ENCODE peak calls at places on chromosomes 3 and 15, in five cellular contexts. Y is fibroblast of pulmonary artery, R is thoracic aorta, X is Peyer's patch, S is heart right ventricle. V is an unnamed sample.

GRCh38 chr3:11910971-11911531 is 64.4 kb upstream of the TAMM41 start:
- DNase-seq in Y (no peak), R (no peak), X (no peak), S (no peak), V (no peak)

GRCh38 chr3:22835041-22835440 is 368.1 kb upstream of the UBE2E2 start:
- DNase-seq in Y (peak; percentile 1), R (no peak), X (no peak), S (no peak), V (no peak)

GRCh38 chr3:125110016-125110875 is 54.4 kb upstream of the HEG1 start:
- DNase-seq in Y (peak; percentile 83), R (no peak), X (no peak), S (no peak), V (peak; percentile 90)

GRCh38 chr3:4376499-4376898 is 73.3 kb downstream of the SETMAR start:
- DNase-seq in Y (peak; percentile 19), R (no peak), X (no peak), S (no peak), V (peak; percentile 10)

GRCh38 chr3:187943677-187944390 is 198.6 kb upstream of the BCL6 start:
- DNase-seq in Y (peak; percentile 17), R (no peak), X (no peak), S (no peak), V (no peak)

GRCh38 chr3:32575451-32575850 is 4.8 kb upstream of the DYNC1LI1 start:
- DNase-seq in Y (peak; percentile 22), R (no peak), X (no peak), S (no peak), V (no peak)

GRCh38 chr3:115470254-115470653 is 153.1 kb upstream of the GAP43 start:
- DNase-seq in Y (no peak), R (no peak), X (no peak), S (no peak), V (no peak)

GRCh38 chr3:143170676-143171075 is 51.1 kb downstream of the CHST2 start:
- DNase-seq in Y (peak; percentile 44), R (no peak), X (no peak), S (no peak), V (no peak)

GRCh38 chr3:106193876-106194275 is 325.1 kb upstream of the CBLB start:
- DNase-seq in Y (no peak), R (no peak), X (no peak), S (no peak), V (no peak)

GRCh38 chr3:48927928-48928327 is 9.3 kb downstream of the ARIH2 start:
- DNase-seq in Y (peak; percentile 45), R (no peak), X (no peak), S (no peak), V (no peak)
- H3K4me3 ChIP-seq in Y (no peak overlapping the region), R (no peak overlapping the region), X (no peak overlapping the region), S (peak overlapping the region; percentile 25), V (no peak overlapping the region)

GRCh38 chr3:45992133-45992729 is 3.4 kb downstream of the FYCO1 start:
- DNase-seq in Y (no peak), R (no peak), X (no peak), S (no peak), V (no peak)
- H3K4me3 ChIP-seq in Y (no peak overlapping the region), R (peak overlapping the region; percentile 9), X (no peak overlapping the region), S (no peak overlapping the region), V (no peak overlapping the region)

GRCh38 chr3:79012530-79012913 is 755.3 kb downstream of the ROBO1 start:
- DNase-seq in Y (no peak), R (no peak), X (no peak), S (no peak), V (no peak)

GRCh38 chr3:79016587-79017380 is 751.0 kb downstream of the ROBO1 start:
- DNase-seq in Y (peak; percentile 29), R (no peak), X (no peak), S (no peak), V (no peak)

GRCh38 chr3:79018671-79019136 is 749.1 kb downstream of the ROBO1 start:
- DNase-seq in Y (peak; percentile 70), R (no peak), X (peak; percentile 72), S (peak; percentile 44), V (peak; percentile 67)

GRCh38 chr3:79012946-79013362 is 754.8 kb downstream of the ROBO1 start:
- DNase-seq in Y (no peak), R (no peak), X (no peak), S (no peak), V (no peak)

DNA sequence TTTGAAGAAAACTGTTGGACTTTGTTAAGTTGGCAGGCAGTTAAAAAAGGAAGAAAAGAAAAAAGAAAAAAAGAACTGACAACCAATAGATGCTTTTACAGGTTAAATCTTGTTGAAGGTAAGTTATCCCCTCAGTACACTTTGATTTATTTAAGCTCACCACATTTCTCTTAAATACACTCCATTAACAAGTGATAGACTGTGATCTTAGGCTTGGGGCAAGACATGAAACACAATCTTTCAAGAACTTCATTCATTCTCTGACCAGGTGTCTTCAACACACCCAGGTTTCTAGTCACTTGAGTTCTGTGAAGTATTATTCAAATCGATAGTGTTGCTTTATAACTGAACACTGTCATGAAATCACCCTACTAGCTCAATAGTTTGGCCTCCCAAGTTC is 751.9 kb downstream of the ROBO1 start:
- DNase-seq in Y (no peak), R (no peak), X (no peak), S (no peak), V (no peak)
- H3K4me3 ChIP-seq in Y (peak overlapping the region; percentile 68), R (no peak overlapping the region), X (no peak overlapping the region), S (peak overlapping the region; percentile 75), V (peak overlapping the region; percentile 33)

GRCh38 chr15:38072007-38072506 is 137.6 kb downstream of the TMCO5A start:
- DNase-seq in Y (no peak), R (no peak), X (no peak), S (no peak), V (no peak)
- H3K4me3 ChIP-seq in Y (peak overlapping the region; percentile 49), R (peak overlapping the region; percentile 76), X (peak overlapping the region; percentile 59), S (peak overlapping the region; percentile 63), V (peak overlapping the region; percentile 44)

DNA sequence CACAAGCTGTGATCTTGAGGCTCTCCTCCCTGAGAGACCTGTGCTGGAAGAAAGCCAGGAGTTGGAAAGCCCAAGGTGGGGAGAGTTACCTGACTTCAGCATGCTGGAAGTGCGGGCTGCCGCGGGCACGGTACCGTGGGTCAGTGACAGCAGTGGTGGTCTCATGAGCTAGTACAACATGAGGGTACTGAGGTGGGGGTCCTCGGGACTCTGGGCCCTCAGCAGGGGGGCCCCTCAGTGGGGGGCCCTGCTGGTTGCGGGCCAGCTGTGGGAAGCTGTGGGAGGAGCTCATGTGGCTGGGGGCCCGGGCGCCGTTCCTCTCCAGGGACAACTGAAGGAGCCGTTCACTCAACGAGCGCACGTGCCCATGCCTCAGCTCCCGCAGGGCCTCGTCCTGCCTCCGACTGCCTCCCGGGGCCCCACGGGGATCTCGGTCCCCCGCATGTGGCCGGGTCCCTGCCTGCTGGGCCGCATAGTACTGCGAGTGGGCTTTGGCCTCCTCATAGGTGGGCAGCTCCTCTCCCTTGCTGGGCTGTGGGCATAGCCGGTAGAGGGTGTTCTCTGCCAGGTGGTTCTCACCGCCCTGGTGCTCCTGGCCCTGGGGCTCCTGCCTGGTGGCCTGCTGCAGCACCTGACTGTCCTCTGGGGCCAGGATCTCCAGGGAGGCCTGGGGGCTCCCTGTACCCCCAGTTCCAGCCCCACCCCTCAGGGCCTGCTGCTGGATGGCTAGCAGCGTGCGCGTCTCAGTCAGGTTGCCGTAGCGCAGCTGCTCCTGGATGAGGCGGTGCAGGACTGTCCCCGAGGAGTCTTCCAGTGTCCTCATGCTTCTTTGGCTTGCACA is 3.4 kb downstream of the AMOTL2 start:
- DNase-seq in Y (no peak), R (no peak), X (no peak), S (no peak), V (no peak)
- H3K4me3 ChIP-seq in Y (peak overlapping the region; percentile 88), R (peak overlapping the region; percentile 93), X (no peak overlapping the region), S (peak overlapping the region; percentile 94), V (peak overlapping the region; percentile 100)

GRCh38 chr3:192408721-192409151 is 318.6 kb downstream of the FGF12 start:
- DNase-seq in Y (no peak), R (no peak), X (no peak), S (no peak), V (peak; percentile 22)
- H3K4me3 ChIP-seq in Y (peak overlapping the region; percentile 35), R (peak overlapping the region; percentile 62), X (peak overlapping the region; percentile 39), S (peak overlapping the region; percentile 63), V (peak overlapping the region; percentile 55)

GRCh38 chr15:65918357-65918920 is 49.1 kb downstream of the RAB11A start:
- DNase-seq in Y (no peak), R (no peak), X (no peak), S (no peak), V (no peak)

GRCh38 chr15:65916041-65916663 is 46.9 kb downstream of the RAB11A start:
- DNase-seq in Y (no peak), R (no peak), X (no peak), S (no peak), V (no peak)

GRCh38 chr15:65917936-65918335 is 48.6 kb downstream of the RAB11A start:
- DNase-seq in Y (no peak), R (no peak), X (no peak), S (no peak), V (no peak)

GRCh38 chr15:65916664-65917406 is 47.5 kb downstream of the RAB11A start:
- DNase-seq in Y (peak; percentile 74), R (no peak), X (no peak), S (peak; percentile 41), V (peak; percentile 28)

DNA sequence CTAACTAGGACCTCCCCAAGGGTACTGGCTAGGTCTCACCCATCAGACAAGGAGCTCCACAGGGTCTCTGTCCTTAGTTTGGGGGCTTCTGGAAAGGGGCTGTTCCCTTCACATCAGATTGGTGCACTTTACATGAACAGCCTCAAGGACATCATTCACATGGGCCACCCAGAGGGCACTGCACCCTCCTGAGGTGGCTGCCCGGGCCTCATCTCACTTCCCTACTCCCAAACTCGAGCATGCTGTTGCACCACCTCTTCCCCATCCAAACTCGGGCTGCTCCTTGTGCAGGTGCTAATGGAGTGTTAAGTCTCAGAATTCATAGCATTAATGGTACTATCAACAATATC is 48.1 kb downstream of the RAB11A start:
- DNase-seq in Y (no peak), R (no peak), X (no peak), S (no peak), V (no peak)
- H3K4me3 ChIP-seq in Y (no peak overlapping the region), R (no peak overlapping the region), X (no peak overlapping the region), S (no peak overlapping the region), V (no peak overlapping the region)

DNA sequence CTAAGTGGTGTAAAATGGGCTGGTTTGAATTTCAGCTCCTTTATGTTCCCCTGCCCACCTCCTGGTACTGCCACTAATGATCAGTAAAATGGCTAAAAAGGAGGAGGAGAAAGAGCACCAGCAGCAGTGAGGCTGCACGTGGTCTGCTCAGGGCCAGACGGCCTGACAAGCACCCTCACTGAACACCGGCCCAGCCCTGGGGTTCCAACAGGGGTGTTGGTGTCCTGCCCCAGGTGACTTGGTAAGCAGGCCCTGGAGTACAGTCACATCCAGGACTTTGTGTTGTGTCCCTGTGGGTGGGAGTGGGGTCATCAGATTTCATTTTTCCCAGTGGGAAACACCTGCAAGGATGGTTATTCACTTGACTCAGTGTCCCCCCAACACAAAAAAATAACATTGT is 5.4 kb downstream of the BAHD1 start:
- DNase-seq in Y (no peak), R (no peak), X (no peak), S (no peak), V (no peak)
- H3K4me3 ChIP-seq in Y (no peak overlapping the region), R (no peak overlapping the region), X (no peak overlapping the region), S (no peak overlapping the region), V (no peak overlapping the region)

V was measured in MG63.